ENCODE peak calls at places on chromosome 10, in ten cellular contexts. One of them, this sample, is unnamed. For H3K4me1, the result is how much of the 10 kb centered on the place peaks cover.

GRCh38 chr10:86950349-86950748 is 7.1 kb downstream of the MMRN2 start:
- DNase-seq in heart left ventricle: no peak
- DNase-seq in CD4-positive, CD25-positive, alpha-beta regulatory T cell: no peak
- DNase-seq in cardiac muscle cell: no peak
- DNase-seq in CD8-positive, alpha-beta T cell: no peak
- DNase-seq in A549: no peak
- DNase-seq in hepatocyte: no peak
- DNase-seq in HCT116: no peak
- DNase-seq in ovary: peak
- DNase-seq in gastrocnemius medialis: no peak
- DNase-seq in this sample: no peak

GRCh38 chr10:4353059-4353655 is 472.9 kb upstream of the AKR1E2 start:
- DNase-seq in heart left ventricle: no peak
- DNase-seq in cardiac muscle cell: no peak
- DNase-seq in ovary: no peak
- DNase-seq in CD4-positive, CD25-positive, alpha-beta regulatory T cell: no peak
- DNase-seq in A549: no peak
- DNase-seq in CD8-positive, alpha-beta T cell: no peak
- DNase-seq in gastrocnemius medialis: no peak
- DNase-seq in hepatocyte: peak
- DNase-seq in HCT116: no peak
- DNase-seq in this sample: no peak

GRCh38 chr10:101446071-101446470 is 92.1 kb downstream of the BTRC start:
- DNase-seq in A549: no peak
- DNase-seq in gastrocnemius medialis: no peak
- DNase-seq in cardiac muscle cell: no peak
- DNase-seq in hepatocyte: no peak
- DNase-seq in CD8-positive, alpha-beta T cell: no peak
- DNase-seq in HCT116: no peak
- DNase-seq in heart left ventricle: no peak
- DNase-seq in ovary: no peak
- DNase-seq in CD4-positive, CD25-positive, alpha-beta regulatory T cell: no peak
- DNase-seq in this sample: no peak

GRCh38 chr10:86337121-86337601 is 29.4 kb downstream of the GRID1 start:
- DNase-seq in CD4-positive, CD25-positive, alpha-beta regulatory T cell: no peak
- DNase-seq in cardiac muscle cell: no peak
- DNase-seq in A549: no peak
- DNase-seq in hepatocyte: no peak
- DNase-seq in heart left ventricle: no peak
- DNase-seq in ovary: no peak
- DNase-seq in gastrocnemius medialis: no peak
- DNase-seq in HCT116: no peak
- DNase-seq in CD8-positive, alpha-beta T cell: no peak
- DNase-seq in this sample: no peak

GRCh38 chr10:62830577-62831122 is 14.5 kb upstream of the EGR2 start:
- DNase-seq in ovary: no peak
- DNase-seq in CD8-positive, alpha-beta T cell: no peak
- DNase-seq in CD4-positive, CD25-positive, alpha-beta regulatory T cell: no peak
- DNase-seq in HCT116: no peak
- DNase-seq in heart left ventricle: no peak
- DNase-seq in hepatocyte: no peak
- DNase-seq in gastrocnemius medialis: no peak
- DNase-seq in A549: no peak
- DNase-seq in cardiac muscle cell: peak
- DNase-seq in this sample: no peak

GRCh38 chr10:73917566-73918305 is 6.8 kb downstream of the PLAU start:
- DNase-seq in HCT116: no peak
- DNase-seq in cardiac muscle cell: no peak
- DNase-seq in heart left ventricle: no peak
- DNase-seq in hepatocyte: no peak
- DNase-seq in A549: no peak
- DNase-seq in gastrocnemius medialis: no peak
- DNase-seq in CD8-positive, alpha-beta T cell: no peak
- DNase-seq in ovary: no peak
- DNase-seq in CD4-positive, CD25-positive, alpha-beta regulatory T cell: no peak
- DNase-seq in this sample: no peak

GRCh38 chr10:97905276-97905675 is 55.6 kb downstream of the GOLGA7B start:
- DNase-seq in CD8-positive, alpha-beta T cell: no peak
- DNase-seq in CD4-positive, CD25-positive, alpha-beta regulatory T cell: no peak
- DNase-seq in A549: no peak
- DNase-seq in cardiac muscle cell: no peak
- DNase-seq in hepatocyte: no peak
- DNase-seq in heart left ventricle: no peak
- DNase-seq in gastrocnemius medialis: no peak
- DNase-seq in ovary: no peak
- DNase-seq in HCT116: no peak
- DNase-seq in this sample: no peak

GRCh38 chr10:46006219-46006618 is 24.2 kb downstream of the NCOA4 start:
- DNase-seq in hepatocyte: no peak
- DNase-seq in HCT116: no peak
- DNase-seq in gastrocnemius medialis: no peak
- DNase-seq in cardiac muscle cell: peak
- DNase-seq in CD8-positive, alpha-beta T cell: no peak
- DNase-seq in CD4-positive, CD25-positive, alpha-beta regulatory T cell: no peak
- DNase-seq in heart left ventricle: no peak
- DNase-seq in A549: no peak
- DNase-seq in ovary: no peak
- DNase-seq in this sample: no peak

GRCh38 chr10:90222372-90222771 is 521.0 kb downstream of the KIF20B start:
- DNase-seq in ovary: no peak
- DNase-seq in hepatocyte: peak
- DNase-seq in CD4-positive, CD25-positive, alpha-beta regulatory T cell: no peak
- DNase-seq in HCT116: peak
- DNase-seq in heart left ventricle: no peak
- DNase-seq in A549: no peak
- DNase-seq in CD8-positive, alpha-beta T cell: no peak
- DNase-seq in cardiac muscle cell: peak
- DNase-seq in gastrocnemius medialis: no peak
- DNase-seq in this sample: no peak

GRCh38 chr10:100520811-100521210 is 1.1 kb upstream of the SEC31B start:
- DNase-seq in heart left ventricle: no peak
- DNase-seq in CD8-positive, alpha-beta T cell: no peak
- DNase-seq in A549: no peak
- DNase-seq in CD4-positive, CD25-positive, alpha-beta regulatory T cell: no peak
- DNase-seq in gastrocnemius medialis: no peak
- DNase-seq in HCT116: no peak
- DNase-seq in hepatocyte: no peak
- DNase-seq in ovary: no peak
- DNase-seq in cardiac muscle cell: peak
- DNase-seq in this sample: no peak

DNA sequence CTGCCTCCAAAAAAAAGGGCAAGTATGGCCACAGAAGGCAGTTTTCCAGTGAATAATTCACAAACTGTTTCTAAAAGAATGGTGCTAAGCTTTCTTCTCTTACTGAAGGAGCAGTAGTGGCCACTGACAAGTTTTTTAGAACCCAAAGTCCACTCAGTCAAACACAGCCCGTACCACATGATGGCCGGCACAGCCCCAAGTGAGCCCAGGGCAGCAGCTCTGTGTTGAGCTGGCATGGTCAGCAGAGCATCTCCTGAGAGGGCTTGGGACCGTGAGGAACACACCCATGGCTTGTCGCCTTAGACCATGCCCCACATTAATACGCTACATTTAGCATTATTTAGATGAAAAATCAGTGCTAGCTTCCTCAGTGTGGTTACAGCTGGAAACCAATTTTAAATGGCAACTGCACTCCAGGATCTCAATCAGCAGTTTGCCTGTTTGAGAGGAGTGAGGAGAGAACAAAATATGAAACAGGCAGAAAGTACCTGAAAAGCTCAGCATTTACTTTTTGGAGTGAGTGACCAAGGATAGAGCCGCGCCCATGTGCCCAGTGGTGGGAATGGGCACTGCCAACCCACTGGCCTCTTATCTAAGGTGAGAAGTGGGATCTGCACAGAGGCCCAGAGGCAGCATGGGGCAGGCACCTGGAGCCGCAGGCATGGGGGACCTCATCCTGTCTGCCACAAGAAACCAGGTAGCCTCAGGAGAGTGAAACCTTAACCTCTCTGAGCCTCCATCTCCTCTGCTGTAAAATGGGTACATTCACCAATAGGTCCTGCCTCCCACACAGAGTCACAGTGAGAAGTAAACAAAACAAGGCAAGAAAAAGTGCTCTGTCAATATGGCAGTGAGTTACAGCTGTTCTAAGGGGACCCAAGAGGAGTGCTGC is 17.4 kb downstream of the PSAP start:
- DNase-seq in HCT116: no peak
- DNase-seq in cardiac muscle cell: no peak
- DNase-seq in A549: no peak
- DNase-seq in ovary: no peak
- DNase-seq in CD4-positive, CD25-positive, alpha-beta regulatory T cell: no peak
- DNase-seq in heart left ventricle: no peak
- DNase-seq in hepatocyte: no peak
- DNase-seq in CD8-positive, alpha-beta T cell: no peak
- DNase-seq in gastrocnemius medialis: no peak
- DNase-seq in this sample: no peak
- H3K4me1 ChIP-seq in HCT116: under half
- H3K4me1 ChIP-seq in cardiac muscle cell: under half
- H3K4me1 ChIP-seq in A549: half or more
- H3K4me1 ChIP-seq in ovary: under half
- H3K4me1 ChIP-seq in CD4-positive, CD25-positive, alpha-beta regulatory T cell: under half
- H3K4me1 ChIP-seq in heart left ventricle: half or more
- H3K4me1 ChIP-seq in hepatocyte: under half
- H3K4me1 ChIP-seq in CD8-positive, alpha-beta T cell: under half
- H3K4me1 ChIP-seq in gastrocnemius medialis: under half
- H3K4me1 ChIP-seq in this sample: under half

GRCh38 chr10:80541144-80541750 is 3.5 kb downstream of the SH2D4B start:
- DNase-seq in A549: no peak
- DNase-seq in CD4-positive, CD25-positive, alpha-beta regulatory T cell: no peak
- DNase-seq in hepatocyte: no peak
- DNase-seq in heart left ventricle: peak
- DNase-seq in cardiac muscle cell: peak
- DNase-seq in HCT116: no peak
- DNase-seq in CD8-positive, alpha-beta T cell: no peak
- DNase-seq in gastrocnemius medialis: no peak
- DNase-seq in ovary: no peak
- DNase-seq in this sample: no peak
- H3K27ac ChIP-seq in A549: no peak
- H3K27ac ChIP-seq in CD4-positive, CD25-positive, alpha-beta regulatory T cell: no peak
- H3K27ac ChIP-seq in hepatocyte: no peak
- H3K27ac ChIP-seq in heart left ventricle: peak
- H3K27ac ChIP-seq in cardiac muscle cell: no peak
- H3K27ac ChIP-seq in HCT116: no peak
- H3K27ac ChIP-seq in CD8-positive, alpha-beta T cell: no peak
- H3K27ac ChIP-seq in gastrocnemius medialis: peak
- H3K27ac ChIP-seq in ovary: no peak
- H3K27ac ChIP-seq in this sample: no peak

GRCh38 chr10:35906155-35906554 is 264.1 kb upstream of the FZD8 start:
- DNase-seq in hepatocyte: no peak
- DNase-seq in cardiac muscle cell: no peak
- DNase-seq in HCT116: no peak
- DNase-seq in CD8-positive, alpha-beta T cell: no peak
- DNase-seq in A549: no peak
- DNase-seq in heart left ventricle: no peak
- DNase-seq in CD4-positive, CD25-positive, alpha-beta regulatory T cell: no peak
- DNase-seq in gastrocnemius medialis: no peak
- DNase-seq in ovary: no peak
- DNase-seq in this sample: no peak
- H3K4me1 ChIP-seq in hepatocyte: under half
- H3K4me1 ChIP-seq in cardiac muscle cell: under half
- H3K4me1 ChIP-seq in HCT116: under half
- H3K4me1 ChIP-seq in CD8-positive, alpha-beta T cell: under half
- H3K4me1 ChIP-seq in A549: under half
- H3K4me1 ChIP-seq in heart left ventricle: under half
- H3K4me1 ChIP-seq in CD4-positive, CD25-positive, alpha-beta regulatory T cell: under half
- H3K4me1 ChIP-seq in gastrocnemius medialis: under half
- H3K4me1 ChIP-seq in ovary: under half
- H3K4me1 ChIP-seq in this sample: under half

DNA sequence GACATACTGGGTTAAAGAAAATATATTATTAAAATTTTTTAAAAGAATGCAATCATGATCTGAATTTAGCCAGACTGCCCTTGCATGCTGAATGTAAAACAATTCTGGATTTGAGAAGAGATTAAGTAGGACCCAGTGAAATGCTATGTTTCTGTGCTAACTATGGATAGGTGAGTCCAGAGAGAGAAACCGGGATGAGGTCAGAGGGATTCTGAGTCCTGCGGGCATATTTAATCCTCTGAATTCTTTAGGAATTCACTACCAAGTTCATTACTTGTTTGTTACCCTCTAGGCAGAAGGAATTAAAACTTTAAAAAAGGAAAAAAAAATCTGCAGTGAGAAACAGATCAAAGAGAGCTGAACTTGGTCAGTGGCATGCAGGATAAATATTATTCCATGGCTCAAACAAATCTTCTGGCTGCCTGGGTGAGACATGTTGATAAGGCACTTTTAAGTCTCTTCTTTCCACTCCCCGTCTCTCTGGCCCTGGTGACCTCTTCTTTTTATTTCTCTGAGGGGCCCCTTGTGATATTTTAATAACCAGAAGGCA is 50.3 kb upstream of the LYZL1 start:
- DNase-seq in heart left ventricle: no peak
- DNase-seq in hepatocyte: no peak
- DNase-seq in CD8-positive, alpha-beta T cell: no peak
- DNase-seq in cardiac muscle cell: no peak
- DNase-seq in ovary: no peak
- DNase-seq in gastrocnemius medialis: no peak
- DNase-seq in HCT116: no peak
- DNase-seq in A549: no peak
- DNase-seq in CD4-positive, CD25-positive, alpha-beta regulatory T cell: no peak
- DNase-seq in this sample: no peak
- H3K27ac ChIP-seq in heart left ventricle: no peak
- H3K27ac ChIP-seq in hepatocyte: peak
- H3K27ac ChIP-seq in CD8-positive, alpha-beta T cell: no peak
- H3K27ac ChIP-seq in cardiac muscle cell: peak
- H3K27ac ChIP-seq in ovary: no peak
- H3K27ac ChIP-seq in gastrocnemius medialis: no peak
- H3K27ac ChIP-seq in HCT116: no peak
- H3K27ac ChIP-seq in A549: no peak
- H3K27ac ChIP-seq in CD4-positive, CD25-positive, alpha-beta regulatory T cell: no peak
- H3K27ac ChIP-seq in this sample: no peak

DNA sequence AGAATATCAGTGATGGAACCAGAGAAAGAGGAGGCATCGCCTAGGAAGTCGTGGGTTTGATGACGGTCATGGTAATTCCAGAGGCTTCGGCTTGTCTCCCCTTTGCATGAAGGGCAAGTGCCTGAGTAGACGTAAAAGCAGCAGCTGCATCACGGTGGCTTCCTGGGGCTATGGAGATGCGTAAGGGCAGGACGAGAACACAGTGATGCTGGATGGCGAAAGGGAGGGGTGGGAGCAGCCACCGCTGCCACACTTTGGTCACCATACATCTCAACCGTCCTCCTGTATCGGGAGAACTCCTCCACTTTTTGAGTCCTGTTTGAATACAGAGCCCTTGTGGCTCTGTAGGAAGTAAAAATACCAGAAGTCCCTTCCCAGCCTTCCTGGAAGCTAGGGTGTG is 182.7 kb downstream of the ZMYND11 start:
- DNase-seq in gastrocnemius medialis: no peak
- DNase-seq in ovary: no peak
- DNase-seq in HCT116: no peak
- DNase-seq in A549: no peak
- DNase-seq in cardiac muscle cell: no peak
- DNase-seq in CD8-positive, alpha-beta T cell: no peak
- DNase-seq in hepatocyte: no peak
- DNase-seq in CD4-positive, CD25-positive, alpha-beta regulatory T cell: no peak
- DNase-seq in heart left ventricle: no peak
- DNase-seq in this sample: no peak
- H3K4me1 ChIP-seq in gastrocnemius medialis: under half
- H3K4me1 ChIP-seq in ovary: under half
- H3K4me1 ChIP-seq in HCT116: under half
- H3K4me1 ChIP-seq in A549: under half
- H3K4me1 ChIP-seq in cardiac muscle cell: under half
- H3K4me1 ChIP-seq in CD8-positive, alpha-beta T cell: under half
- H3K4me1 ChIP-seq in hepatocyte: under half
- H3K4me1 ChIP-seq in CD4-positive, CD25-positive, alpha-beta regulatory T cell: under half
- H3K4me1 ChIP-seq in heart left ventricle: under half
- H3K4me1 ChIP-seq in this sample: under half

This sample was measured in small intestine.